ENCODE peak calls at places on chromosomes 1 and 21, in six cellular contexts. T is transverse colon, E is body of pancreas, S is heart left ventricle, W is endothelial cell of umbilical vein, Q is right lobe of liver. Z is an unnamed sample.

GRCh38 chr1:18920931-18921330 is 18.6 kb upstream of the ALDH4A1 start:
- DNase-seq in E (no peak), T (no peak), W (no peak), S (no peak), Q (no peak), Z (no peak)

GRCh38 chr1:105934806-105935205 is 1121.7 kb upstream of the PRMT6 start:
- DNase-seq in S (no peak), E (no peak), T (no peak), Q (no peak), W (no peak), Z (no peak)

GRCh38 chr21:45644041-45644906 is 749 bp downstream of the PCBP3 start:
- DNase-seq in W (no peak), T (no peak), E (no peak), S (peak; percentile 67), Q (no peak), Z (no peak)

GRCh38 chr1:24442764-24443163 is 27.2 kb downstream of the NIPAL3 start:
- DNase-seq in T (no peak), S (no peak), W (no peak), Q (no peak), E (no peak), Z (no peak)

GRCh38 chr1:18927654-18928272 is 25.4 kb upstream of the ALDH4A1 start:
- DNase-seq in W (peak; percentile 60), S (no peak), T (no peak), Q (no peak), E (no peak), Z (no peak)

GRCh38 chr1:30889506-30889905 is 19.1 kb downstream of the SDC3 start:
- DNase-seq in Q (no peak), T (no peak), E (no peak), W (no peak), S (no peak), Z (no peak)

GRCh38 chr1:235093013-235093618 is 35.5 kb downstream of the TOMM20 start:
- DNase-seq in T (peak; percentile 59), W (peak; percentile 44), S (peak; percentile 69), Q (no peak), E (peak; percentile 39), Z (no peak)

GRCh38 chr1:23101891-23102688 is 66.6 kb downstream of the LUZP1 start:
- DNase-seq in W (peak; percentile 70), Q (no peak), T (no peak), S (no peak), E (no peak), Z (no peak)

GRCh38 chr1:166379447-166379846 is 212.6 kb upstream of the FAM78B start:
- DNase-seq in E (no peak), Q (no peak), T (no peak), S (no peak), W (no peak), Z (peak; percentile 43)

GRCh38 chr1:77553568-77554291 is 128.7 kb downstream of the ZZZ3 start:
- DNase-seq in E (no peak), T (no peak), W (no peak), Q (no peak), S (no peak), Z (no peak)

GRCh38 chr1:25694591-25695007 is 78.0 kb downstream of the MAN1C1 start:
- DNase-seq in E (no peak), T (no peak), Q (no peak), S (no peak), W (no peak), Z (no peak)
- TF ChIP-seq CTCF in E (no peak), T (peak; percentile 29), Q (no peak), S (no peak), W (no peak), Z (peak; percentile 42)

GRCh38 chr1:86914635-86914997 is at the start of gene HS2ST1:
- DNase-seq in E (no peak), Q (no peak), S (no peak), T (no peak), W (no peak), Z (no peak)
- TF ChIP-seq POLR2A in E (peak; percentile 19), Q (peak; percentile 27), S (no peak), T (peak; percentile 63), W (peak; percentile 68), Z (peak; percentile 56)

GRCh38 chr1:236861560-236862230 is 66.6 kb downstream of the MTR start:
- DNase-seq in T (no peak), W (no peak), E (no peak), S (no peak), Q (no peak), Z (no peak)
- H3K4me1 ChIP-seq in T (peaks cover 3% of the 10 kb centered on the region), W (no peaks in the 10 kb centered on the region), E (peaks cover 52% of the 10 kb centered on the region), S (peaks cover 14% of the 10 kb centered on the region), Q (no peaks in the 10 kb centered on the region), Z (peaks cover 4% of the 10 kb centered on the region)

GRCh38 chr1:205423248-205423647 is 1.4 kb upstream of the LEMD1 start:
- DNase-seq in T (no peak), W (no peak), S (no peak), Q (no peak), E (no peak), Z (no peak)
- TF ChIP-seq CTCF in T (no peak), W (no peak), S (peak; percentile 31), Q (no peak), E (no peak), Z (no peak)

GRCh38 chr1:238451006-238451405 is 560.3 kb upstream of the ZP4 start:
- DNase-seq in S (no peak), Q (no peak), E (no peak), T (no peak), W (no peak), Z (no peak)
- TF ChIP-seq POLR2A in S (no peak), Q (no peak), E (no peak), T (no peak), W (no peak), Z (no peak)

DNA sequence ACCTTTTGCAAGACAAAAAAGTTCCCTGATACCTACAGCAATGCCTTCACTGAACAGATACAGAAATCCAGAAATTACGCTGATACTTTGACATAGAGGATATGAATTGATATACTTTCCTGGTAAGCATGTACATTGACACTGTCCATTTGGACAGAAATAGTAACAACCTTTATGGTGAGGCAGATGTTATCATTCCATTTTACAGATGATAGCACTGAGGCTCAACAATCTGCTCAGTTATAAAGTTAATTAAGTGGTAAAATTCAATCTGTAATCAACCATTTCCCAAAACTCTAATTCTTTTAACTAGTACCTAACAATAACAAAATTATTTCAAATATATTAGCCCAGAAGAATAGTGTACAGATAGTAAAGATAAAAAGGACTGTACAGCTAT is 20.6 kb downstream of the SCAF4 start:
- DNase-seq in S (no peak), W (no peak), E (no peak), T (no peak), Q (no peak), Z (no peak)
- H3K4me1 ChIP-seq in S (peaks cover 51% of the 10 kb centered on the region), W (peaks cover 4% of the 10 kb centered on the region), E (peaks cover 58% of the 10 kb centered on the region), T (no peaks in the 10 kb centered on the region), Q (no peaks in the 10 kb centered on the region), Z (peaks cover 3% of the 10 kb centered on the region)

GRCh38 chr1:114756009-114756892 is 1.5 kb downstream of the CSDE1 start:
- DNase-seq in E (no peak), S (no peak), Q (no peak), W (no peak), T (no peak), Z (no peak)

GRCh38 chr1:114755006-114755936 is 2.5 kb downstream of the CSDE1 start:
- DNase-seq in E (no peak), S (no peak), W (no peak), T (no peak), Q (no peak), Z (no peak)

GRCh38 chr1:114756949-114757454 is 782 bp downstream of the CSDE1 start:
- DNase-seq in S (peak; percentile 62), T (peak; percentile 32), Q (peak; percentile 54), E (peak; percentile 37), W (no peak), Z (peak; percentile 22)

GRCh38 chr1:114758251-114758832 is 558 bp upstream of the CSDE1 start:
- DNase-seq in Q (no peak), S (no peak), T (no peak), E (no peak), W (no peak), Z (no peak)

DNA sequence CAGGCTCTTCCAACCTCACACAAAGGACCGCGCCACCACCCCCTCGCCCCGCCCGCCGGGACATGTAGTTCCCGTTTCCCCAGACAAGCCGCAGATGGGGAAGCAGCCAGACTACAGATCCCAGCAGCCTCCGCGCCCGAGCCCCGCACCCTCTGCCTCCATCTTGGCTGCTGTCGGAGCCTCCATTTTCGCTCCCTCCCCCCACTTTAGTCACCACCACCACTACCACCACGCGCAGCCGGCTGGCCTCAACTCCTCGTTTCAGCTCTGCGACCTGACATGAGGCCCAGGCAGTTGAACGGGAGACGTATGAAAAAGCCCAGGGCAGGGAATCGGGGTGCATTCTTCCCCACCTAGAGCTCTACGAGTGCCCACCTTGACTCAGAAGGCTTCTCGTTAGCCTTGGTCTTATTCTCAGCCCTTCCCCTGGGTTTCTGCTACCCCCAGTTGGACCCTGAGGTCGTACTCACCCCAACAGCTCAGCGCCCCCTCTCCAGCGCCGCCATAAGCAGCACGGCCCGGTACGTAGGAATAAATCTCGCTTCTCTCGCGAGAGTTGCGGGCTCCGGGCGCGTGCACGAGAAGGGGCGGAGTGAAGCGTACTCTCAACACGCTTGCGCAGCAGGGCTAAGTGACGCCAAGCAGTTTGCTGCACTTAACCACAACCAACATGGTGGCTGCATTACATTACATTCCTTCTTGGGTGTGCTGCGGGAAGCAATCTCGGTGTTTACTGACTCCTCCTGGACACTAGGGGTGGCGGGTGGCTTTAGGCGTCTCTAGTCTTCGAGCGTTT is at the start of gene CSDE1:
- DNase-seq in E (peak; percentile 98), W (peak; percentile 99), T (peak; percentile 98), S (peak; percentile 98), Q (peak; percentile 97), Z (peak; percentile 98)
- TF ChIP-seq CTCF in E (no peak), W (peak; percentile 31), T (no peak), S (peak; percentile 59), Q (peak; percentile 10), Z (no peak)

DNA sequence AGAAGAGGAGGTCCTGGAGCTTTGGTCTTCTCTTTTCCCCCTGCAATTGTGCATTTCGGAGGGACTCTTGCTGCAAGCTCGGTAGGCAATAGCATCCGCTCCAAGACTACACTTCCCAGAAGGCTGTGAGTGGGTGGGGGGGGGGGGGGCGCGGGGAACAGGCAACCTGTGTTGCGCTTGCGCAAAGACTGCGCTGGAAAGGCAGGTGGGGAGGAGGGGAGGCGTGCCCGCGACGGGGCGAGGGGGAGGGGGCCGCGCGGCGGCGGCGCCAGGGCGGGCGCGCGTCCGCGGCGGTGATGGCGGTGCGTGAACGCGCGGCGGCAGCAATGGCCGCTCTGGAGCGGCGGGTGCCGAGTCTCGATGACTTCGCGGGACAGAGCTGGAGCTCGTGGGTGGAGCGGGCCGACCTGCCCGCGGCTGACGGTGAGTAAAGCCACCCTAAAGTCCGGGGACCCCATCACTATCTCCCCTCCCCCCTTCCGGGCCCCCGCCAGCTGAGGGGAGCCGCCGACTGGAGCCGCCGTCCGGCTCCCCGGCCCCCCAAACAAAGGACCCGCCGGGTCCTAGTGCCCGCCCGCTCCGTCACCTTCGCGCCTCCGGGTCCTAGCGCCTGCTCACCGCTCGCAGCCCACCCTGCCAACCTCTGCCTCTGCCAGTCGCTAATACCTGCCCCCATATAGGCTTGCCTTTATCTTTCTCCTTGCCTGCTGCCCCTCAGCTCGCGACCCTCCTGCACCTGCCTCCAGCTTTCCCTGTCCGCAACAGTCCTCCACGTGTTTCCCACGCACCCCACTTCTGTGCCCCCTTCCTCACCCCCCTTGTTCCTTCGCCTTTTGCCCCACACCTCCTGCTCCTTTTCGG is at the start of gene ATXN7L2:
- DNase-seq in T (peak; percentile 93), Q (peak; percentile 94), W (peak; percentile 92), E (peak; percentile 94), S (peak; percentile 96), Z (peak; percentile 92)
- TF ChIP-seq POLR2A in T (peak; percentile 62), Q (peak; percentile 81), W (peak; percentile 94), E (peak; percentile 80), S (peak; percentile 46), Z (peak; percentile 43)